ENCODE peak calls at places on chromosome 18, in seven cellular contexts. One of them, this sample, is unnamed.
A peak's percentile ranks its signal among the peaks of the same experiment; 100 is the strongest.

GRCh38 chr18:54675076-54675475 is 84.0 kb downstream of the DYNAP start:
- DNase-seq in NCI-H1694 treated with DMSO at 0.1 percent for 48 hours: no peak
- DNase-seq in breast epithelium: no peak
- DNase-seq in activated naive CD8-positive, alpha-beta T cell treated with anti-CD3 and anti-CD28 coated beads, Interleukin-2, amount 50 U/mL, for 24 hours: no peak
- DNase-seq in foreskin fibroblast: no peak
- DNase-seq in neural progenitor cell: peak; percentile 78
- DNase-seq in activated CD4-positive, alpha-beta memory T cell treated with anti-CD3 and anti-CD28 coated beads, Interleukin-2, amount 10 ng/mL, durations not matched to agents 7 days and 5 days: no peak
- DNase-seq in this sample: no peak

GRCh38 chr18:907171-907879 is 2.7 kb downstream of the ADCYAP1 start:
- DNase-seq in NCI-H1694 treated with DMSO at 0.1 percent for 48 hours: no peak
- DNase-seq in breast epithelium: no peak
- DNase-seq in activated naive CD8-positive, alpha-beta T cell treated with anti-CD3 and anti-CD28 coated beads, Interleukin-2, amount 50 U/mL, for 24 hours: peak; percentile 13
- DNase-seq in foreskin fibroblast: no peak
- DNase-seq in neural progenitor cell: peak; percentile 72
- DNase-seq in activated CD4-positive, alpha-beta memory T cell treated with anti-CD3 and anti-CD28 coated beads, Interleukin-2, amount 10 ng/mL, durations not matched to agents 7 days and 5 days: peak; percentile 18
- DNase-seq in this sample: no peak

GRCh38 chr18:24603151-24603550 is 142.7 kb downstream of the HRH4 start:
- DNase-seq in NCI-H1694 treated with DMSO at 0.1 percent for 48 hours: no peak
- DNase-seq in breast epithelium: no peak
- DNase-seq in activated naive CD8-positive, alpha-beta T cell treated with anti-CD3 and anti-CD28 coated beads, Interleukin-2, amount 50 U/mL, for 24 hours: no peak
- DNase-seq in foreskin fibroblast: no peak
- DNase-seq in neural progenitor cell: no peak
- DNase-seq in activated CD4-positive, alpha-beta memory T cell treated with anti-CD3 and anti-CD28 coated beads, Interleukin-2, amount 10 ng/mL, durations not matched to agents 7 days and 5 days: no peak
- DNase-seq in this sample: no peak

GRCh38 chr18:36297419-36298112 is at the start of gene FHOD3:
- DNase-seq in NCI-H1694 treated with DMSO at 0.1 percent for 48 hours: peak; percentile 16
- DNase-seq in breast epithelium: peak; percentile 42
- DNase-seq in activated naive CD8-positive, alpha-beta T cell treated with anti-CD3 and anti-CD28 coated beads, Interleukin-2, amount 50 U/mL, for 24 hours: peak; percentile 9
- DNase-seq in foreskin fibroblast: peak; percentile 39
- DNase-seq in neural progenitor cell: peak; percentile 94
- DNase-seq in activated CD4-positive, alpha-beta memory T cell treated with anti-CD3 and anti-CD28 coated beads, Interleukin-2, amount 10 ng/mL, durations not matched to agents 7 days and 5 days: no peak
- DNase-seq in this sample: no peak

GRCh38 chr18:59799383-59800015 is 100.3 kb upstream of the PMAIP1 start:
- DNase-seq in NCI-H1694 treated with DMSO at 0.1 percent for 48 hours: no peak
- DNase-seq in breast epithelium: no peak
- DNase-seq in activated naive CD8-positive, alpha-beta T cell treated with anti-CD3 and anti-CD28 coated beads, Interleukin-2, amount 50 U/mL, for 24 hours: no peak
- DNase-seq in foreskin fibroblast: peak; percentile 76
- DNase-seq in neural progenitor cell: no peak
- DNase-seq in activated CD4-positive, alpha-beta memory T cell treated with anti-CD3 and anti-CD28 coated beads, Interleukin-2, amount 10 ng/mL, durations not matched to agents 7 days and 5 days: no peak
- DNase-seq in this sample: no peak

GRCh38 chr18:24734058-24734457 is 273.6 kb downstream of the HRH4 start:
- DNase-seq in NCI-H1694 treated with DMSO at 0.1 percent for 48 hours: no peak
- DNase-seq in breast epithelium: no peak
- DNase-seq in activated naive CD8-positive, alpha-beta T cell treated with anti-CD3 and anti-CD28 coated beads, Interleukin-2, amount 50 U/mL, for 24 hours: no peak
- DNase-seq in foreskin fibroblast: no peak
- DNase-seq in neural progenitor cell: peak; percentile 65
- DNase-seq in activated CD4-positive, alpha-beta memory T cell treated with anti-CD3 and anti-CD28 coated beads, Interleukin-2, amount 10 ng/mL, durations not matched to agents 7 days and 5 days: no peak
- DNase-seq in this sample: no peak

GRCh38 chr18:33804258-33804657 is 226.2 kb downstream of the ASXL3 start:
- DNase-seq in NCI-H1694 treated with DMSO at 0.1 percent for 48 hours: no peak
- DNase-seq in breast epithelium: no peak
- DNase-seq in activated naive CD8-positive, alpha-beta T cell treated with anti-CD3 and anti-CD28 coated beads, Interleukin-2, amount 50 U/mL, for 24 hours: no peak
- DNase-seq in foreskin fibroblast: no peak
- DNase-seq in neural progenitor cell: no peak
- DNase-seq in activated CD4-positive, alpha-beta memory T cell treated with anti-CD3 and anti-CD28 coated beads, Interleukin-2, amount 10 ng/mL, durations not matched to agents 7 days and 5 days: no peak
- DNase-seq in this sample: no peak

GRCh38 chr18:6294119-6294784 is 120.5 kb downstream of the L3MBTL4 start:
- DNase-seq in NCI-H1694 treated with DMSO at 0.1 percent for 48 hours: no peak
- DNase-seq in breast epithelium: no peak
- DNase-seq in activated naive CD8-positive, alpha-beta T cell treated with anti-CD3 and anti-CD28 coated beads, Interleukin-2, amount 50 U/mL, for 24 hours: no peak
- DNase-seq in foreskin fibroblast: no peak
- DNase-seq in neural progenitor cell: no peak
- DNase-seq in activated CD4-positive, alpha-beta memory T cell treated with anti-CD3 and anti-CD28 coated beads, Interleukin-2, amount 10 ng/mL, durations not matched to agents 7 days and 5 days: no peak
- DNase-seq in this sample: no peak

GRCh38 chr18:26546875-26547301 is 1.5 kb downstream of the KCTD1 start:
- DNase-seq in NCI-H1694 treated with DMSO at 0.1 percent for 48 hours: no peak
- DNase-seq in breast epithelium: no peak
- DNase-seq in activated naive CD8-positive, alpha-beta T cell treated with anti-CD3 and anti-CD28 coated beads, Interleukin-2, amount 50 U/mL, for 24 hours: no peak
- DNase-seq in foreskin fibroblast: no peak
- DNase-seq in neural progenitor cell: peak; percentile 52
- DNase-seq in activated CD4-positive, alpha-beta memory T cell treated with anti-CD3 and anti-CD28 coated beads, Interleukin-2, amount 10 ng/mL, durations not matched to agents 7 days and 5 days: no peak
- DNase-seq in this sample: no peak

GRCh38 chr18:47748093-47748796 is 182.2 kb downstream of the SMAD2 start:
- DNase-seq in NCI-H1694 treated with DMSO at 0.1 percent for 48 hours: no peak
- DNase-seq in breast epithelium: no peak
- DNase-seq in activated naive CD8-positive, alpha-beta T cell treated with anti-CD3 and anti-CD28 coated beads, Interleukin-2, amount 50 U/mL, for 24 hours: no peak
- DNase-seq in foreskin fibroblast: no peak
- DNase-seq in neural progenitor cell: no peak
- DNase-seq in activated CD4-positive, alpha-beta memory T cell treated with anti-CD3 and anti-CD28 coated beads, Interleukin-2, amount 10 ng/mL, durations not matched to agents 7 days and 5 days: no peak
- DNase-seq in this sample: no peak

GRCh38 chr18:8657873-8658521 is 47.4 kb upstream of the MTCL1 start:
- DNase-seq in NCI-H1694 treated with DMSO at 0.1 percent for 48 hours: peak; percentile 24
- DNase-seq in breast epithelium: no peak
- DNase-seq in activated naive CD8-positive, alpha-beta T cell treated with anti-CD3 and anti-CD28 coated beads, Interleukin-2, amount 50 U/mL, for 24 hours: no peak
- DNase-seq in foreskin fibroblast: no peak
- DNase-seq in neural progenitor cell: peak; percentile 73
- DNase-seq in activated CD4-positive, alpha-beta memory T cell treated with anti-CD3 and anti-CD28 coated beads, Interleukin-2, amount 10 ng/mL, durations not matched to agents 7 days and 5 days: no peak
- DNase-seq in this sample: no peak

GRCh38 chr18:9771977-9772660 is 64.0 kb downstream of the RAB31 start:
- DNase-seq in NCI-H1694 treated with DMSO at 0.1 percent for 48 hours: no peak
- DNase-seq in breast epithelium: no peak
- DNase-seq in activated naive CD8-positive, alpha-beta T cell treated with anti-CD3 and anti-CD28 coated beads, Interleukin-2, amount 50 U/mL, for 24 hours: no peak
- DNase-seq in foreskin fibroblast: no peak
- DNase-seq in neural progenitor cell: no peak
- DNase-seq in activated CD4-positive, alpha-beta memory T cell treated with anti-CD3 and anti-CD28 coated beads, Interleukin-2, amount 10 ng/mL, durations not matched to agents 7 days and 5 days: no peak
- DNase-seq in this sample: no peak

GRCh38 chr18:11259421-11259820 is 110.1 kb upstream of the PIEZO2 start:
- DNase-seq in NCI-H1694 treated with DMSO at 0.1 percent for 48 hours: no peak
- DNase-seq in breast epithelium: no peak
- DNase-seq in activated naive CD8-positive, alpha-beta T cell treated with anti-CD3 and anti-CD28 coated beads, Interleukin-2, amount 50 U/mL, for 24 hours: no peak
- DNase-seq in foreskin fibroblast: no peak
- DNase-seq in neural progenitor cell: peak; percentile 4
- DNase-seq in activated CD4-positive, alpha-beta memory T cell treated with anti-CD3 and anti-CD28 coated beads, Interleukin-2, amount 10 ng/mL, durations not matched to agents 7 days and 5 days: no peak
- DNase-seq in this sample: no peak

GRCh38 chr18:35610089-35610488 is 28.5 kb downstream of the GALNT1 start:
- DNase-seq in NCI-H1694 treated with DMSO at 0.1 percent for 48 hours: no peak
- DNase-seq in breast epithelium: no peak
- DNase-seq in activated naive CD8-positive, alpha-beta T cell treated with anti-CD3 and anti-CD28 coated beads, Interleukin-2, amount 50 U/mL, for 24 hours: no peak
- DNase-seq in foreskin fibroblast: no peak
- DNase-seq in neural progenitor cell: no peak
- DNase-seq in activated CD4-positive, alpha-beta memory T cell treated with anti-CD3 and anti-CD28 coated beads, Interleukin-2, amount 10 ng/mL, durations not matched to agents 7 days and 5 days: no peak
- DNase-seq in this sample: no peak

GRCh38 chr18:154151-154550 is 4.2 kb upstream of the USP14 start:
- DNase-seq in NCI-H1694 treated with DMSO at 0.1 percent for 48 hours: no peak
- DNase-seq in breast epithelium: no peak
- DNase-seq in activated naive CD8-positive, alpha-beta T cell treated with anti-CD3 and anti-CD28 coated beads, Interleukin-2, amount 50 U/mL, for 24 hours: no peak
- DNase-seq in foreskin fibroblast: peak; percentile 9
- DNase-seq in neural progenitor cell: no peak
- DNase-seq in activated CD4-positive, alpha-beta memory T cell treated with anti-CD3 and anti-CD28 coated beads, Interleukin-2, amount 10 ng/mL, durations not matched to agents 7 days and 5 days: no peak
- DNase-seq in this sample: no peak

GRCh38 chr18:2223394-2223793 is 347.9 kb downstream of the METTL4 start:
- DNase-seq in NCI-H1694 treated with DMSO at 0.1 percent for 48 hours: no peak
- DNase-seq in breast epithelium: no peak
- DNase-seq in activated naive CD8-positive, alpha-beta T cell treated with anti-CD3 and anti-CD28 coated beads, Interleukin-2, amount 50 U/mL, for 24 hours: no peak
- DNase-seq in foreskin fibroblast: no peak
- DNase-seq in neural progenitor cell: peak; percentile 42
- DNase-seq in activated CD4-positive, alpha-beta memory T cell treated with anti-CD3 and anti-CD28 coated beads, Interleukin-2, amount 10 ng/mL, durations not matched to agents 7 days and 5 days: no peak
- DNase-seq in this sample: no peak

GRCh38 chr18:72863754-72864153 is 4.0 kb downstream of the NETO1 start:
- DNase-seq in NCI-H1694 treated with DMSO at 0.1 percent for 48 hours: no peak
- DNase-seq in breast epithelium: no peak
- DNase-seq in activated naive CD8-positive, alpha-beta T cell treated with anti-CD3 and anti-CD28 coated beads, Interleukin-2, amount 50 U/mL, for 24 hours: no peak
- DNase-seq in foreskin fibroblast: no peak
- DNase-seq in neural progenitor cell: no peak
- DNase-seq in activated CD4-positive, alpha-beta memory T cell treated with anti-CD3 and anti-CD28 coated beads, Interleukin-2, amount 10 ng/mL, durations not matched to agents 7 days and 5 days: no peak
- DNase-seq in this sample: no peak

GRCh38 chr18:45478889-45479288 is 136.4 kb upstream of the SLC14A2 start:
- DNase-seq in NCI-H1694 treated with DMSO at 0.1 percent for 48 hours: no peak
- DNase-seq in breast epithelium: no peak
- DNase-seq in activated naive CD8-positive, alpha-beta T cell treated with anti-CD3 and anti-CD28 coated beads, Interleukin-2, amount 50 U/mL, for 24 hours: no peak
- DNase-seq in foreskin fibroblast: no peak
- DNase-seq in neural progenitor cell: no peak
- DNase-seq in activated CD4-positive, alpha-beta memory T cell treated with anti-CD3 and anti-CD28 coated beads, Interleukin-2, amount 10 ng/mL, durations not matched to agents 7 days and 5 days: no peak
- DNase-seq in this sample: no peak

GRCh38 chr18:65365245-65365955 is 385.4 kb upstream of the CDH7 start:
- DNase-seq in NCI-H1694 treated with DMSO at 0.1 percent for 48 hours: no peak
- DNase-seq in breast epithelium: no peak
- DNase-seq in activated naive CD8-positive, alpha-beta T cell treated with anti-CD3 and anti-CD28 coated beads, Interleukin-2, amount 50 U/mL, for 24 hours: no peak
- DNase-seq in foreskin fibroblast: no peak
- DNase-seq in neural progenitor cell: no peak
- DNase-seq in activated CD4-positive, alpha-beta memory T cell treated with anti-CD3 and anti-CD28 coated beads, Interleukin-2, amount 10 ng/mL, durations not matched to agents 7 days and 5 days: no peak
- DNase-seq in this sample: no peak

GRCh38 chr18:76376668-76377358 is 118.2 kb downstream of the ZNF516 start:
- DNase-seq in NCI-H1694 treated with DMSO at 0.1 percent for 48 hours: no peak
- DNase-seq in breast epithelium: no peak
- DNase-seq in activated naive CD8-positive, alpha-beta T cell treated with anti-CD3 and anti-CD28 coated beads, Interleukin-2, amount 50 U/mL, for 24 hours: peak; percentile 69
- DNase-seq in foreskin fibroblast: no peak
- DNase-seq in neural progenitor cell: no peak
- DNase-seq in activated CD4-positive, alpha-beta memory T cell treated with anti-CD3 and anti-CD28 coated beads, Interleukin-2, amount 10 ng/mL, durations not matched to agents 7 days and 5 days: no peak
- DNase-seq in this sample: no peak

GRCh38 chr18:26617151-26617554 is 68.8 kb upstream of the KCTD1 start:
- DNase-seq in NCI-H1694 treated with DMSO at 0.1 percent for 48 hours: no peak
- DNase-seq in breast epithelium: no peak
- DNase-seq in activated naive CD8-positive, alpha-beta T cell treated with anti-CD3 and anti-CD28 coated beads, Interleukin-2, amount 50 U/mL, for 24 hours: no peak
- DNase-seq in foreskin fibroblast: peak; percentile 75
- DNase-seq in neural progenitor cell: no peak
- DNase-seq in activated CD4-positive, alpha-beta memory T cell treated with anti-CD3 and anti-CD28 coated beads, Interleukin-2, amount 10 ng/mL, durations not matched to agents 7 days and 5 days: no peak
- DNase-seq in this sample: no peak